ENCODE peak calls at places on chromosomes 11 and 22, in ten cellular contexts. One of them, this sample, is unnamed.

GRCh38 chr11:66557733-66558326 is 10.6 kb downstream of the CTSF start:
- DNase-seq in adrenal gland: no peak
- DNase-seq in GM23338: no peak
- DNase-seq in HAP-1: no peak
- DNase-seq in CD8-positive, alpha-beta memory T cell: no peak
- DNase-seq in mammary epithelial cell: no peak
- DNase-seq in A549: no peak
- DNase-seq in testis: no peak
- DNase-seq in uterus: no peak
- DNase-seq in foreskin keratinocyte: no peak
- DNase-seq in this sample: no peak

GRCh38 chr11:125356736-125357292 is 139.3 kb downstream of the FEZ1 start:
- DNase-seq in foreskin keratinocyte: no peak
- DNase-seq in CD8-positive, alpha-beta memory T cell: no peak
- DNase-seq in HAP-1: no peak
- DNase-seq in adrenal gland: no peak
- DNase-seq in testis: no peak
- DNase-seq in mammary epithelial cell: no peak
- DNase-seq in GM23338: no peak
- DNase-seq in A549: no peak
- DNase-seq in uterus: no peak
- DNase-seq in this sample: no peak

GRCh38 chr11:128862913-128863660 is 4.0 kb downstream of the KCNJ1 start:
- DNase-seq in uterus: no peak
- DNase-seq in HAP-1: peak; percentile 29
- DNase-seq in A549: no peak
- DNase-seq in testis: no peak
- DNase-seq in foreskin keratinocyte: peak; percentile 73
- DNase-seq in GM23338: no peak
- DNase-seq in mammary epithelial cell: peak; percentile 51
- DNase-seq in adrenal gland: no peak
- DNase-seq in CD8-positive, alpha-beta memory T cell: no peak
- DNase-seq in this sample: no peak

GRCh38 chr11:92885600-92885999 is 83.9 kb upstream of the MTNR1B start:
- DNase-seq in adrenal gland: no peak
- DNase-seq in testis: no peak
- DNase-seq in mammary epithelial cell: no peak
- DNase-seq in A549: no peak
- DNase-seq in uterus: no peak
- DNase-seq in CD8-positive, alpha-beta memory T cell: no peak
- DNase-seq in foreskin keratinocyte: peak; percentile 34
- DNase-seq in GM23338: no peak
- DNase-seq in HAP-1: no peak
- DNase-seq in this sample: no peak

GRCh38 chr11:68014157-68014965 is 4.2 kb downstream of the ALDH3B1 start:
- DNase-seq in foreskin keratinocyte: no peak
- DNase-seq in CD8-positive, alpha-beta memory T cell: no peak
- DNase-seq in mammary epithelial cell: peak; percentile 76
- DNase-seq in HAP-1: no peak
- DNase-seq in A549: peak; percentile 100
- DNase-seq in uterus: no peak
- DNase-seq in testis: no peak
- DNase-seq in GM23338: no peak
- DNase-seq in adrenal gland: peak; percentile 92
- DNase-seq in this sample: no peak

GRCh38 chr22:50730013-50730891 is 7.8 kb upstream of the ACR start:
- DNase-seq in uterus: peak; percentile 13
- DNase-seq in testis: no peak
- DNase-seq in mammary epithelial cell: no peak
- DNase-seq in CD8-positive, alpha-beta memory T cell: no peak
- DNase-seq in adrenal gland: no peak
- DNase-seq in GM23338: peak; percentile 30
- DNase-seq in HAP-1: no peak
- DNase-seq in A549: no peak
- DNase-seq in foreskin keratinocyte: no peak
- DNase-seq in this sample: no peak

GRCh38 chr22:45868586-45869443 is 108.1 kb downstream of the WNT7B start:
- DNase-seq in testis: no peak
- DNase-seq in uterus: no peak
- DNase-seq in A549: no peak
- DNase-seq in foreskin keratinocyte: no peak
- DNase-seq in GM23338: no peak
- DNase-seq in mammary epithelial cell: no peak
- DNase-seq in HAP-1: no peak
- DNase-seq in CD8-positive, alpha-beta memory T cell: no peak
- DNase-seq in adrenal gland: peak; percentile 13
- DNase-seq in this sample: no peak

GRCh38 chr11:62604460-62605130 is 2.9 kb upstream of the MTA2 start:
- DNase-seq in uterus: no peak
- DNase-seq in CD8-positive, alpha-beta memory T cell: no peak
- DNase-seq in testis: peak; percentile 59
- DNase-seq in HAP-1: no peak
- DNase-seq in A549: peak; percentile 31
- DNase-seq in mammary epithelial cell: no peak
- DNase-seq in GM23338: peak; percentile 67
- DNase-seq in foreskin keratinocyte: no peak
- DNase-seq in adrenal gland: no peak
- DNase-seq in this sample: no peak

GRCh38 chr11:37322333-37323194 is 724.5 kb upstream of the RAG2 start:
- DNase-seq in A549: no peak
- DNase-seq in HAP-1: no peak
- DNase-seq in testis: no peak
- DNase-seq in foreskin keratinocyte: no peak
- DNase-seq in uterus: no peak
- DNase-seq in mammary epithelial cell: no peak
- DNase-seq in GM23338: no peak
- DNase-seq in CD8-positive, alpha-beta memory T cell: no peak
- DNase-seq in adrenal gland: no peak
- DNase-seq in this sample: no peak

GRCh38 chr11:37320921-37321320 is 722.9 kb upstream of the RAG2 start:
- DNase-seq in CD8-positive, alpha-beta memory T cell: no peak
- DNase-seq in GM23338: no peak
- DNase-seq in foreskin keratinocyte: peak; percentile 76
- DNase-seq in testis: no peak
- DNase-seq in uterus: no peak
- DNase-seq in HAP-1: no peak
- DNase-seq in adrenal gland: no peak
- DNase-seq in mammary epithelial cell: peak; percentile 88
- DNase-seq in A549: no peak
- DNase-seq in this sample: no peak

DNA sequence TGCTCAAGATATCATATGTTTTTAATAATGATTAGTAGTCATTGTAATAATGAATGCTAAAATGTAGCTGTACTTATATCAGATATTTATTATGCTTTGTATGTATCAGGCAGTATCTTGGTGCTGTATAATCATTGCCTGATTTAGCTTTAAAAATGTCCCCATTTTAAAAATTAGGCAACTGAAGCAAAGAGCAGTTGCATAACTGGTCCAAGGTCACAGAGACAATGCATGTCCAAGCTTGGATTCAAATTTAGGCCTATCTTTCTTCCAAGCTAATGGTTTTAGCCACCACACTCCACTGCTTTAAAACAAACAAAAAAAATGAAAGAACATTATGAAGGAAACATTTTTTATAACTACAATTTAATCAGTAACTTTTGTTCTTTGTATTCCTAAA is 725.8 kb upstream of the RAG2 start:
- DNase-seq in CD8-positive, alpha-beta memory T cell: no peak
- DNase-seq in A549: no peak
- DNase-seq in mammary epithelial cell: no peak
- DNase-seq in GM23338: no peak
- DNase-seq in HAP-1: no peak
- DNase-seq in adrenal gland: no peak
- DNase-seq in foreskin keratinocyte: no peak
- DNase-seq in uterus: no peak
- DNase-seq in testis: no peak
- DNase-seq in this sample: no peak
- H3K4me1 ChIP-seq in CD8-positive, alpha-beta memory T cell: no peaks in the 10 kb centered on the region
- H3K4me1 ChIP-seq in A549: no peaks in the 10 kb centered on the region
- H3K4me1 ChIP-seq in mammary epithelial cell: peaks cover 21% of the 10 kb centered on the region
- H3K4me1 ChIP-seq in GM23338: no peaks in the 10 kb centered on the region
- H3K4me1 ChIP-seq in HAP-1: no peaks in the 10 kb centered on the region
- H3K4me1 ChIP-seq in adrenal gland: no peaks in the 10 kb centered on the region
- H3K4me1 ChIP-seq in foreskin keratinocyte: peaks cover 12% of the 10 kb centered on the region
- H3K4me1 ChIP-seq in uterus: no peaks in the 10 kb centered on the region
- H3K4me1 ChIP-seq in testis: no peaks in the 10 kb centered on the region
- H3K4me1 ChIP-seq in this sample: no peaks in the 10 kb centered on the region

DNA sequence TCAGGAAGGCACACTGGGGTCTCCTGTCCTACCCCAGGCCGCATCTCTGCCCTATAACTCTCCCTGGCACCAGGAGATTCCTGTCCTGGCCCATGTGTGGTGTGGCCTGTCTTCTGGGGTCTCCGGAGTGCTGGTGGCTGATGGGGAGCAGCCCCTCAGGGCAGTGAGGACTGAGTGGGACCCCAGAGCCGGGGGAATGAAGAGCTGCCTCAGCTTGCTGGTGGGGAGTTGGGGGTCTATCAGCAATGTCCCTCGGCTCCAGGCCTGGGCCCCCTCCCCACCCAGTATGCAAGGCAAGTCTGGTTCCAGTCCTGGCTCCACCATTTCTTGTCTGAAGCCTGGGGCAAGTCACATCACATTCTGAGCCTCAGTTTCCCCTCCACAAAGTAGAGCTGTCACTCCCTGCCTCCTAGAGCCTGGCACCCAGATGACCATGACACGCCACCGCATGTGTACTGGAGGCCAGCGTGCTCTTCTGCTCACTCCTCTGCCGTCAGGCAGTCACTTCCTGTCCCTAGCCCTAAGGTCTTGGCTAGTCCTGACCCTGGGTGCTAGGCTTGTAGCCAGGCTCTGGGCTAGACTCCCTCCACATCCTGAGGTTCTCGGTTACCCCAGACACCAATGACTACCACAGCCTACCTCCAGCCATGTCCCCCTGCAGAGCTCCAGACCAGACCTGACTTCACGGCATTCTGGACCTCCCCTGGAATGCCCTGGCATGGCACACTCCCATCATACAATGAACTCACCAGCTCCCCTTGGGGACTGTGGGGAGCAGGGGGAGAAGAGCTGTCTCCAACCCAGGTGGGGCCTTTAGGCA is 12.8 kb downstream of the ARAP1 start:
- DNase-seq in GM23338: no peak
- DNase-seq in foreskin keratinocyte: no peak
- DNase-seq in HAP-1: no peak
- DNase-seq in mammary epithelial cell: no peak
- DNase-seq in CD8-positive, alpha-beta memory T cell: no peak
- DNase-seq in adrenal gland: no peak
- DNase-seq in testis: no peak
- DNase-seq in uterus: no peak
- DNase-seq in A549: no peak
- DNase-seq in this sample: no peak
- H3K4me1 ChIP-seq in GM23338: peaks cover 43% of the 10 kb centered on the region
- H3K4me1 ChIP-seq in foreskin keratinocyte: peaks cover 16% of the 10 kb centered on the region
- H3K4me1 ChIP-seq in HAP-1: no peaks in the 10 kb centered on the region
- H3K4me1 ChIP-seq in mammary epithelial cell: peaks cover 39% of the 10 kb centered on the region
- H3K4me1 ChIP-seq in CD8-positive, alpha-beta memory T cell: peaks cover 90% of the 10 kb centered on the region
- H3K4me1 ChIP-seq in adrenal gland: peaks cover 62% of the 10 kb centered on the region
- H3K4me1 ChIP-seq in testis: no peaks in the 10 kb centered on the region
- H3K4me1 ChIP-seq in uterus: no peaks in the 10 kb centered on the region
- H3K4me1 ChIP-seq in A549: peaks cover 46% of the 10 kb centered on the region
- H3K4me1 ChIP-seq in this sample: peaks cover 13% of the 10 kb centered on the region

GRCh38 chr11:11982461-11982860 is 26.0 kb downstream of the DKK3 start:
- DNase-seq in CD8-positive, alpha-beta memory T cell: no peak
- DNase-seq in GM23338: no peak
- DNase-seq in uterus: peak; percentile 8
- DNase-seq in HAP-1: no peak
- DNase-seq in A549: no peak
- DNase-seq in mammary epithelial cell: no peak
- DNase-seq in testis: no peak
- DNase-seq in adrenal gland: no peak
- DNase-seq in foreskin keratinocyte: no peak
- DNase-seq in this sample: no peak

GRCh38 chr11:11980841-11981308 is 27.6 kb downstream of the DKK3 start:
- DNase-seq in GM23338: no peak
- DNase-seq in HAP-1: no peak
- DNase-seq in testis: no peak
- DNase-seq in mammary epithelial cell: no peak
- DNase-seq in CD8-positive, alpha-beta memory T cell: no peak
- DNase-seq in uterus: no peak
- DNase-seq in A549: no peak
- DNase-seq in foreskin keratinocyte: no peak
- DNase-seq in adrenal gland: no peak
- DNase-seq in this sample: no peak

GRCh38 chr11:11980200-11980599 is 28.2 kb downstream of the DKK3 start:
- DNase-seq in testis: no peak
- DNase-seq in GM23338: no peak
- DNase-seq in foreskin keratinocyte: no peak
- DNase-seq in uterus: no peak
- DNase-seq in mammary epithelial cell: no peak
- DNase-seq in adrenal gland: no peak
- DNase-seq in CD8-positive, alpha-beta memory T cell: no peak
- DNase-seq in A549: no peak
- DNase-seq in HAP-1: no peak
- DNase-seq in this sample: no peak

GRCh38 chr11:11981840-11982239 is 26.6 kb downstream of the DKK3 start:
- DNase-seq in CD8-positive, alpha-beta memory T cell: no peak
- DNase-seq in GM23338: no peak
- DNase-seq in A549: no peak
- DNase-seq in uterus: peak; percentile 8
- DNase-seq in foreskin keratinocyte: no peak
- DNase-seq in mammary epithelial cell: no peak
- DNase-seq in testis: no peak
- DNase-seq in adrenal gland: no peak
- DNase-seq in HAP-1: no peak
- DNase-seq in this sample: no peak

GRCh38 chr11:11981364-11981763 is 27.1 kb downstream of the DKK3 start:
- DNase-seq in mammary epithelial cell: no peak
- DNase-seq in foreskin keratinocyte: no peak
- DNase-seq in HAP-1: no peak
- DNase-seq in testis: no peak
- DNase-seq in CD8-positive, alpha-beta memory T cell: no peak
- DNase-seq in adrenal gland: no peak
- DNase-seq in A549: no peak
- DNase-seq in GM23338: no peak
- DNase-seq in uterus: peak; percentile 13
- DNase-seq in this sample: no peak
- H3K4me1 ChIP-seq in mammary epithelial cell: peaks cover 64% of the 10 kb centered on the region
- H3K4me1 ChIP-seq in foreskin keratinocyte: peaks cover 35% of the 10 kb centered on the region
- H3K4me1 ChIP-seq in HAP-1: no peaks in the 10 kb centered on the region
- H3K4me1 ChIP-seq in testis: peaks cover 36% of the 10 kb centered on the region
- H3K4me1 ChIP-seq in CD8-positive, alpha-beta memory T cell: no peaks in the 10 kb centered on the region
- H3K4me1 ChIP-seq in adrenal gland: peaks cover 16% of the 10 kb centered on the region
- H3K4me1 ChIP-seq in A549: peaks cover 66% of the 10 kb centered on the region
- H3K4me1 ChIP-seq in GM23338: peaks cover 13% of the 10 kb centered on the region
- H3K4me1 ChIP-seq in uterus: peaks cover 16% of the 10 kb centered on the region
- H3K4me1 ChIP-seq in this sample: peaks cover 5% of the 10 kb centered on the region

DNA sequence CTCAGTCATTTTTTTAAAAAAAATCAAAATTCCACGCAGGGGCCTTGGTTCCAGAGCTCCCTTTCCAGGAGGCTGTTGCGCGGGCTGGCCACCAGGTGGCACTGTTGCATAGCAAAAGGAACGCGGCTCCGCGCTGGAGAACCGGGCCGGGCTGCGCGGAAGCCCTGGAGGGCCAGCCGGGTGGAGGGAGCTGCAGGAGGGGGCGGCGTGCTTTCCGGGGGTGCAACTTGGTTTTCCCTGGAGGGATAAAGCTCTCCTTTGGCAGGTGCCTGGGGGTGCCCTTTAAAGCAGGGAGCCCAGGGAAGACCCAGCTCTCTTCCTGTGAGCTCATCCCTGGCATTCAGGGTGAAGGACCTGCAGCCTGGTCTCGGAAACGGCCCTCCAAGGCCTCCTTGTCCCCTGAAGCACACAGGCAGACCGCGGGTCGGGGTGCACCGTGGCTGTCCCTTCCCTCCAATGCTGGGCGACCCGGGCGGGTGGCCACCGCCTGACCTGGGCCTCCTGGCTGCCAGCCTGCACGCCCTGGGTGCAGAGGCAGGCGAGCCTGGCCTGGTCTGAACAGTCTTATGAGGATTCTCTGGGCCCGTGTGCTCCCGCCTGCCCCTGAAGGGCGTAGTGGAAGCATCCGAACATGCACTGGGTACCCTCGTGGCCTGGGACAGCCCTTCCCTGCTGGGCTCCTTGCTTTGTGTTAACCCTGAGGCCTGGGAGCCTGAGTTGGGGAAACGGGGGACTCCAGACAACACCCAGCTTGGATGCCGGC is 23.4 kb downstream of the KRTAP5-5 start:
- DNase-seq in mammary epithelial cell: peak; percentile 20
- DNase-seq in uterus: peak; percentile 63
- DNase-seq in HAP-1: peak; percentile 36
- DNase-seq in testis: peak; percentile 88
- DNase-seq in A549: peak; percentile 51
- DNase-seq in adrenal gland: peak; percentile 82
- DNase-seq in CD8-positive, alpha-beta memory T cell: peak; percentile 71
- DNase-seq in foreskin keratinocyte: no peak
- DNase-seq in GM23338: peak; percentile 84
- DNase-seq in this sample: peak; percentile 39
- H3K4me1 ChIP-seq in mammary epithelial cell: peaks cover 23% of the 10 kb centered on the region
- H3K4me1 ChIP-seq in uterus: no peaks in the 10 kb centered on the region
- H3K4me1 ChIP-seq in HAP-1: no peaks in the 10 kb centered on the region
- H3K4me1 ChIP-seq in testis: no peaks in the 10 kb centered on the region
- H3K4me1 ChIP-seq in A549: no peaks in the 10 kb centered on the region
- H3K4me1 ChIP-seq in adrenal gland: no peaks in the 10 kb centered on the region
- H3K4me1 ChIP-seq in CD8-positive, alpha-beta memory T cell: no peaks in the 10 kb centered on the region
- H3K4me1 ChIP-seq in foreskin keratinocyte: no peaks in the 10 kb centered on the region
- H3K4me1 ChIP-seq in GM23338: no peaks in the 10 kb centered on the region
- H3K4me1 ChIP-seq in this sample: no peaks in the 10 kb centered on the region